ENCODE peak calls at places on chromosome 9, in seven cellular contexts. Q is mesenchymal stem cell, A is neuronal stem cell, U is IMR-90, B is H9, J is mesendoderm, P is trophoblast cell. N is an unnamed sample.

GRCh38 chr9:23962101-23962500 is 136.1 kb upstream of the ELAVL2 start:
- DNase-seq in Q (no peak), A (no peak), U (no peak), B (peak; percentile 33), J (peak; percentile 47), P (peak; percentile 18), N (no peak)

GRCh38 chr9:6680797-6681146 is 35.2 kb upstream of the GLDC start:
- DNase-seq in Q (peak; percentile 76), A (no peak), U (peak; percentile 40), B (no peak), J (no peak), P (no peak), N (no peak)

GRCh38 chr9:71716138-71716909 is 52.0 kb downstream of the CEMIP2 start:
- DNase-seq in Q (no peak), A (no peak), U (no peak), B (no peak), J (no peak), P (peak; percentile 27), N (no peak)

GRCh38 chr9:75932026-75932425 is 41.6 kb downstream of the PCSK5 start:
- DNase-seq in Q (no peak), A (no peak), U (no peak), B (no peak), J (no peak), P (no peak), N (no peak)

GRCh38 chr9:447230-448025 is 232.8 kb downstream of the DOCK8 start:
- DNase-seq in Q (no peak), A (no peak), U (peak; percentile 8), B (no peak), J (no peak), P (peak; percentile 69), N (no peak)

GRCh38 chr9:123724211-123724831 is 205.6 kb downstream of the DENND1A start:
- DNase-seq in Q (peak; percentile 35), A (no peak), U (peak; percentile 57), B (no peak), J (peak; percentile 49), P (no peak), N (no peak)

GRCh38 chr9:74803366-74804017 is 84.2 kb downstream of the TRPM6 start:
- DNase-seq in Q (no peak), A (no peak), U (no peak), B (no peak), J (no peak), P (peak; percentile 53), N (no peak)

GRCh38 chr9:86353591-86354047 is 591 bp downstream of the TUT7 start:
- DNase-seq in Q (no peak), A (no peak), U (no peak), B (no peak), J (no peak), P (peak; percentile 73), N (no peak)

GRCh38 chr9:112665347-112665746 is 52.6 kb downstream of the INIP start:
- DNase-seq in Q (peak; percentile 18), A (no peak), U (peak; percentile 47), B (no peak), J (peak; percentile 16), P (peak; percentile 42), N (no peak)

GRCh38 chr9:114312513-114312875 is 10.4 kb upstream of the ORM1 start:
- DNase-seq in Q (no peak), A (no peak), U (no peak), B (no peak), J (no peak), P (no peak), N (no peak)

GRCh38 chr9:279674-280073 is 65.0 kb downstream of the DOCK8 start:
- DNase-seq in Q (no peak), A (no peak), U (no peak), B (no peak), J (no peak), P (no peak), N (no peak)

GRCh38 chr9:17503196-17503595 is 75.7 kb upstream of the SH3GL2 start:
- DNase-seq in Q (no peak), A (no peak), U (no peak), B (no peak), J (peak; percentile 15), P (no peak), N (no peak)

GRCh38 chr9:38026021-38026809 is 42.8 kb downstream of the SHB start:
- DNase-seq in Q (peak; percentile 97), A (no peak), U (peak; percentile 98), B (peak; percentile 67), J (peak; percentile 76), P (peak; percentile 94), N (no peak)

GRCh38 chr9:126162611-126163381 is 163.8 kb upstream of the MVB12B start:
- DNase-seq in Q (no peak), A (no peak), U (no peak), B (no peak), J (no peak), P (no peak), N (no peak)

GRCh38 chr9:95409650-95410426 is 92.3 kb upstream of the FANCC start:
- DNase-seq in Q (peak; percentile 94), A (no peak), U (peak; percentile 90), B (no peak), J (peak; percentile 42), P (peak; percentile 50), N (no peak)

GRCh38 chr9:33517373-33517772 is 6.7 kb upstream of the ANKRD18B start:
- DNase-seq in Q (peak; percentile 75), A (no peak), U (peak; percentile 60), B (no peak), J (peak; percentile 29), P (peak; percentile 52), N (no peak)

GRCh38 chr9:135077497-135078200 is 9.8 kb upstream of the OLFM1 start:
- DNase-seq in Q (no peak), A (no peak), U (no peak), B (peak; percentile 72), J (peak; percentile 80), P (peak; percentile 10), N (no peak)

GRCh38 chr9:121648172-121648571 is 3.3 kb upstream of the DAB2IP start:
- DNase-seq in Q (no peak), A (no peak), U (no peak), B (no peak), J (no peak), P (no peak), N (no peak)

GRCh38 chr9:95085036-95085770 is 232.3 kb downstream of the FANCC start:
- DNase-seq in Q (no peak), A (no peak), U (no peak), B (no peak), J (no peak), P (no peak), N (no peak)

GRCh38 chr9:128892223-128892892 is 10.4 kb downstream of the LRRC8A start:
- DNase-seq in Q (peak; percentile 88), A (no peak), U (peak; percentile 81), B (no peak), J (no peak), P (no peak), N (no peak)

GRCh38 chr9:6078382-6079105 is 63.1 kb upstream of the RANBP6 start:
- DNase-seq in Q (no peak), A (no peak), U (no peak), B (no peak), J (peak; percentile 74), P (peak; percentile 7), N (no peak)

GRCh38 chr9:89789922-89790510 is 185.2 kb downstream of the GADD45G start:
- DNase-seq in Q (no peak), A (no peak), U (no peak), B (no peak), J (no peak), P (no peak), N (no peak)
- H3K23ac ChIP-seq in Q (no peak overlapping the region), A (no peak overlapping the region), U (no peak overlapping the region), B (no peak overlapping the region), J (no peak overlapping the region), P (no peak overlapping the region), N (no peak overlapping the region)

GRCh38 chr9:127724012-127724411 is 8.1 kb downstream of the TTC16 start:
- DNase-seq in Q (no peak), A (no peak), U (no peak), B (no peak), J (no peak), P (no peak), N (no peak)

GRCh38 chr9:127721391-127721821 is 5.5 kb downstream of the TTC16 start:
- DNase-seq in Q (no peak), A (no peak), U (no peak), B (no peak), J (no peak), P (peak; percentile 16), N (no peak)

GRCh38 chr9:127723013-127723412 is 7.1 kb downstream of the TTC16 start:
- DNase-seq in Q (no peak), A (no peak), U (no peak), B (no peak), J (no peak), P (no peak), N (no peak)

GRCh38 chr9:127722055-127722454 is 6.2 kb downstream of the TTC16 start:
- DNase-seq in Q (no peak), A (no peak), U (no peak), B (no peak), J (no peak), P (no peak), N (no peak)

DNA sequence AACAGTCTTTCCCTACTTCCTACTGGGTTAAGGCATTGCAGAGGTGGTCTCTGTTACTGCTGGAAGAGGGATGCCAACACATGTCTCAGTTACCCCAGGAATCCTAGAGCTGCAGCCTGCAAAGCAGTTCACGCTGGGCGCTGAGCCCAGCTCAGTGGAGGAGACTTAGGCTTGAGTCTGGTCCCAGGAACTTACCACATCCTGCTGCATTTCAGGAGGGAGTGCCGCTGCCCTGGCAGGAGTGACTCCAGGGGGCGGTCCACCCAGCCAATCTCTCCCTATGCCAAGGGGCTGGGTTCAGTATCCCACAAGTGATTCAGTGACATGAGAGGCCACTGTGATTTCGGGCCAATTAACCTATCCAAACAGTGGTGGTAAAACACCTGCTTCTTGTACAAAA is 7.6 kb downstream of the TTC16 start:
- DNase-seq in Q (no peak), A (no peak), U (peak; percentile 66), B (no peak), J (no peak), P (no peak), N (no peak)
- H3K23ac ChIP-seq in Q (no peak overlapping the region), A (no peak overlapping the region), U (no peak overlapping the region), B (no peak overlapping the region), J (no peak overlapping the region), P (no peak overlapping the region), N (no peak overlapping the region)

DNA sequence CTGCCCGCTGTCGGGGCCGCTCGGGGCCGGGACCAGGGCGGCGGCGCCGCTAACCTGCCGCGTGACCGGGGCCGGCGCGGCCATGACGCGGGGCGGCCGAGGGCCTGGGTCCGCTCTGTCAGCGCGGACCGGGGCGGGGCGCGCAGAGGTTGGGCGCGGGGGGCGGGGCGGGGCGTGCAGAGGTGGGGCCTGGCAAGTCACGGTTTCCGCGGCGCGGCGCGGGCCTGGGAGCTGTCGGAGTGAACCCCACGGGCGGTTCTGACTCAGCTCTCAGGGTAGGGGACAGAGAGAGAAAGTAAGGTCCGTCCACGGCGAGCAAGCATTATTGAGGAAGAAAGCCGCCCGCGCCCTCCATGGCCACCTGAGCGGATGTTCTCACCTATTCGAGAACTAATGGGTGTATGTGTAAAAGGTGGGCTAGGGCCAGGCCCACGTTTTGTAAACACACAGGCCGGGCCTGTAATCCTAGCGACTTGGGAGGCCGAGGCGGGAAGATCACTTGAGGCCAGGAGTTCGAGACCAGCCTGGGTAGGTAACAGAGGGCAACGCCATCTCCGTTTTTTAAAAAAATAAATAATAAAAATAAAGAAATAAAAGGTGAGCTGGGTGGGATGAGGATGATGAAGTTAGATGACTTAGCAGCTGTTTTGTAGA is at the start of gene PRXL2C:
- DNase-seq in Q (peak; percentile 87), A (no peak), U (peak; percentile 52), B (peak; percentile 72), J (peak; percentile 70), P (peak; percentile 68), N (peak; percentile 79)
- H3K23ac ChIP-seq in Q (no peak within 1 kb of the TSS), A (peak within 1 kb of the TSS; percentile 93), U (peak within 1 kb of the TSS; percentile 92), B (no peak within 1 kb of the TSS), J (no peak within 1 kb of the TSS), P (no peak within 1 kb of the TSS), N (peak within 1 kb of the TSS; percentile 20)

GRCh38 chr9:93244510-93245436 is 60.8 kb downstream of the WNK2 start:
- DNase-seq in Q (no peak), A (no peak), U (no peak), B (no peak), J (no peak), P (peak; percentile 93), N (no peak)
- H3K23ac ChIP-seq in Q (no peak overlapping the region), A (peak overlapping the region; percentile 17), U (no peak overlapping the region), B (no peak overlapping the region), J (no peak overlapping the region), P (no peak overlapping the region), N (no peak overlapping the region)